ENCODE peak calls at places on chromosomes 12 and 14, in five cellular contexts. J is IMR-90, X is neuronal stem cell, D is mesenchymal stem cell, O is H1. G is an unnamed sample. For H3K79me1, the result is how much of the 10 kb centered on the place peaks cover.

GRCh38 chr12:23552417-23552816 is 397.1 kb downstream of the SOX5 start:
- DNase-seq in J (no peak), X (no peak), D (no peak), O (no peak), G (no peak)

GRCh38 chr12:47742253-47742825 is 16.3 kb downstream of the RAPGEF3 start:
- DNase-seq in J (no peak), X (no peak), D (peak), O (no peak), G (peak)

GRCh38 chr12:27474344-27474743 is 27.8 kb downstream of the SMCO2 start:
- DNase-seq in J (peak), X (no peak), D (peak), O (no peak), G (no peak)

GRCh38 chr12:89731064-89731463 is 22.4 kb upstream of the ATP2B1 start:
- DNase-seq in J (peak), X (no peak), D (peak), O (no peak), G (no peak)

GRCh38 chr12:96249196-96250118 is 55.3 kb downstream of the ELK3 start:
- DNase-seq in J (peak), X (no peak), D (peak), O (no peak), G (no peak)

GRCh38 chr14:53670701-53671100 is 285.9 kb downstream of the BMP4 start:
- DNase-seq in J (peak), X (no peak), D (peak), O (no peak), G (peak)

GRCh38 chr14:100546051-100546443 is 41.2 kb downstream of the BEGAIN start:
- DNase-seq in J (no peak), X (no peak), D (no peak), O (no peak), G (peak)

GRCh38 chr12:122203968-122204828 is 689 bp downstream of the B3GNT4 start:
- DNase-seq in J (no peak), X (no peak), D (no peak), O (no peak), G (no peak)

GRCh38 chr12:58310368-58310767 is 369.0 kb downstream of the ATP23 start:
- DNase-seq in J (peak), X (no peak), D (peak), O (no peak), G (no peak)

GRCh38 chr14:61620130-61620946 is 75.0 kb upstream of the HIF1A start:
- DNase-seq in J (peak), X (no peak), D (peak), O (no peak), G (peak)

GRCh38 chr14:102830474-102831045 is 53.3 kb downstream of the TRAF3 start:
- DNase-seq in J (no peak), X (no peak), D (no peak), O (no peak), G (no peak)

GRCh38 chr12:96590970-96591369 is 101.6 kb downstream of the CFAP54 start:
- DNase-seq in J (no peak), X (no peak), D (no peak), O (no peak), G (no peak)

GRCh38 chr14:93009471-93010117 is 86.6 kb downstream of the CHGA start:
- DNase-seq in J (no peak), X (no peak), D (no peak), O (no peak), G (no peak)

GRCh38 chr12:19778111-19778688 is 338.9 kb downstream of the AEBP2 start:
- DNase-seq in J (peak), X (no peak), D (peak), O (no peak), G (no peak)

GRCh38 chr14:69873877-69874780 is 5.1 kb upstream of the SMOC1 start:
- DNase-seq in J (peak), X (no peak), D (peak), O (no peak), G (peak)

GRCh38 chr12:47995976-47996375 is 8.3 kb downstream of the COL2A1 start:
- DNase-seq in J (peak), X (no peak), D (no peak), O (no peak), G (no peak)

GRCh38 chr14:72904840-72905561 is 11.1 kb upstream of the DPF3 start:
- DNase-seq in J (peak), X (peak), D (peak), O (no peak), G (peak)

GRCh38 chr12:108150436-108150835 is 21.3 kb downstream of the WSCD2 start:
- DNase-seq in J (no peak), X (no peak), D (no peak), O (no peak), G (no peak)

GRCh38 chr12:118900954-118901353 is 80.4 kb upstream of the SRRM4 start:
- DNase-seq in J (no peak), X (no peak), D (no peak), O (no peak), G (no peak)

GRCh38 chr12:12839886-12840285 is 26.7 kb downstream of the DDX47 start:
- DNase-seq in J (peak), X (no peak), D (peak), O (no peak), G (no peak)

GRCh38 chr12:75944097-75944904 is 87.3 kb downstream of the PHLDA1 start:
- DNase-seq in J (peak), X (no peak), D (peak), O (peak), G (peak)

GRCh38 chr12:28884861-28885260 is 264.2 kb upstream of the FAR2 start:
- DNase-seq in J (peak), X (no peak), D (peak), O (no peak), G (no peak)

GRCh38 chr12:586318-587071 is 76.8 kb downstream of the NINJ2 start:
- DNase-seq in J (no peak), X (no peak), D (no peak), O (no peak), G (no peak)

GRCh38 chr12:6372403-6373003 is 2.9 kb downstream of the SCNN1A start:
- DNase-seq in J (peak), X (no peak), D (peak), O (no peak), G (peak)

GRCh38 chr14:90567991-90568390 is 171.2 kb downstream of the CALM1 start:
- DNase-seq in J (no peak), X (no peak), D (no peak), O (no peak), G (no peak)

GRCh38 chr14:103296007-103296406 is 38.0 kb upstream of the EIF5 start:
- DNase-seq in J (peak), X (no peak), D (peak), O (no peak), G (peak)

GRCh38 chr14:79764288-79764687 is 447.0 kb downstream of the DIO2 start:
- DNase-seq in J (no peak), X (no peak), D (no peak), O (no peak), G (no peak)

GRCh38 chr12:54759751-54760150 is 94.6 kb upstream of the MUCL1 start:
- DNase-seq in J (peak), X (peak), D (peak), O (peak), G (peak)

GRCh38 chr12:77845831-77846230 is 15.1 kb downstream of the NAV3 start:
- DNase-seq in J (peak), X (no peak), D (peak), O (no peak), G (no peak)

GRCh38 chr12:53538209-53538689 is 31.0 kb upstream of the NPFF start:
- DNase-seq in J (peak), X (no peak), D (peak), O (no peak), G (peak)

GRCh38 chr14:68854421-68854820 is 61.6 kb upstream of the ZFP36L1 start:
- DNase-seq in J (no peak), X (no peak), D (no peak), O (no peak), G (no peak)

GRCh38 chr12:107593713-107594381 is 91.8 kb upstream of the PWP1 start:
- DNase-seq in J (no peak), X (no peak), D (no peak), O (no peak), G (peak)

GRCh38 chr14:79668941-79669340 is 542.4 kb downstream of the DIO2 start:
- DNase-seq in J (no peak), X (no peak), D (no peak), O (no peak), G (no peak)

GRCh38 chr12:67651380-67651695 is 2.8 kb downstream of the DYRK2 start:
- DNase-seq in J (peak), X (no peak), D (peak), O (no peak), G (no peak)
- H3K4me3 ChIP-seq in J (no peak), X (no peak), D (peak), O (peak), G (no peak)

DNA sequence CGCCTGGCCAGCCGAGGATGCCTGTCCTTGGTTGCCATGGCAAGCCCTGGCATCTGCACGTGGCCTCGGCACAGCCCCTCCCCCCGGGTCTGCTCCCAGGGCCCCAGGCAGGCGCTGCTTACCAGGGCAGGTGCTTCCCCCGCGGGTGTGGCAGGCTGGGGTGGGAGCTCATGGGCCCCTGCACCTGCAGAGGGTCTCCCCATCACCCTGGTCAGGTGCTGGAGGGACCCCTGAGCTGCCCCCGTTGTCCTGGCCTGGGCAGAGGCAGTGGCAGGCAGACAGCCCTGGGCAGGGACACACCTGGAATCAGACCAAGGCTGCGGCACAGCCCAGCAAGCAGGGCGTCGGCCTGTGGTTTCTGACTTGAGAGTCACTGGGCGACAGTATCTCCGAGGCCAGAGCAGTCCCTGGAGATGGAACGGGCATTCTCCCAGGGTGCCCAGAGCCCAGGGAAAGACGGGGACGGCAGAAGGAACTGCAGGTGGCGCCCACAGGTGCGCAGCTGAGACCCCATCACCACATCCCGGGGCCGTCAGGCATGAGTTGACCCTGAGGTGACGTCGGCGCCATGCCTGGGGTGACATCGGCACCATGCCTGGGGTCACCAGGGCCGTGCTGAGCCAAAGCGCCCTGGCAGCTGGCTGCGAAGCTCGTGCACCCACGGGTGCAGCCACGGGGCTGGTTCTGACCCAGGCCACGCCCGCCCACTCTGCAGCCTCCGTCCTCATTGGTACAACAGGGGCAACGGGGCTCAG is 56.1 kb upstream of the FBRSL1 start:
- DNase-seq in J (no peak), X (no peak), D (no peak), O (no peak), G (no peak)
- H3K79me1 ChIP-seq in J (under half), X (under half), D (under half), O (under half), G (under half)

GRCh38 chr14:24678801-24679247 is 44.8 kb upstream of the GZMB start:
- DNase-seq in J (peak), X (peak), D (peak), O (peak), G (peak)
- H2AFZ ChIP-seq in J (peak), X (peak), D (peak), O (no peak), G (no peak)

DNA sequence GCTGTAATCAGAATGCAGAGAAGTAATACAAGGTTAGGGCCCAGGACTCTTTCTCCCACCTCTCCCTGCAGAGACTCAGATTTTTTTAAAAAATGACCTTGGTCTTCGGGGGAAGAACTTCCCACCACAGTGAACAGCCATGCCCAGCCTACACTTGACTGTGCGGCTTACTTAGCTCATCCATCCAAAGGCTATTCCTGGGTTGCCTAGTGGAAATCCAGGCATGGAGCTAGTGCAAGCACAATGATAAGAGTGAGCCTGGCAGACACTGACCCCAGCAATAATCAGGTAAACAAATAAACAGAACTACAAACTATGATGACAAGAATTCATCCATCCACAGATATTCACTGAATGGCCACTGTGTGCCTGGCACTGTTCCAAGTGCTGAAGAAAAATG is 14.7 kb downstream of the SERPINA5 start:
- DNase-seq in J (no peak), X (no peak), D (no peak), O (no peak), G (no peak)
- H3K4me3 ChIP-seq in J (no peak), X (no peak), D (no peak), O (no peak), G (no peak)

GRCh38 chr12:124506145-124506831 is 61.1 kb downstream of the NCOR2 start:
- DNase-seq in J (no peak), X (no peak), D (peak), O (no peak), G (peak)
- H3K79me1 ChIP-seq in J (half or more), X (under half), D (under half), O (under half), G (under half)